ENCODE peak calls at places on chromosome 6, in five cellular contexts. P, I, S, U and W are unnamed samples.

GRCh38 chr6:54244430-54244829 is 63.8 kb upstream of the TINAG start:
- DNase-seq in S (no peak), I (no peak), U (no peak), P (no peak), W (no peak)

GRCh38 chr6:155310596-155310995 is 3.7 kb downstream of the TFB1M start:
- DNase-seq in S (no peak), U (no peak), P (no peak), I (no peak), W (no peak)

GRCh38 chr6:85323435-85324040 is 126.3 kb upstream of the NT5E start:
- DNase-seq in S (peak; percentile 65), I (peak; percentile 33), P (peak; percentile 86), U (peak; percentile 53), W (peak; percentile 66)

GRCh38 chr6:13848553-13849150 is 34.3 kb upstream of the MCUR1 start:
- DNase-seq in U (no peak), I (no peak), S (no peak), P (peak; percentile 17), W (no peak)

GRCh38 chr6:158353851-158354508 is 41.7 kb downstream of the TULP4 start:
- DNase-seq in P (no peak), S (no peak), U (no peak), I (no peak), W (no peak)

GRCh38 chr6:43967692-43968091 is 159.6 kb downstream of the MRPL14 start:
- DNase-seq in I (no peak), P (no peak), U (no peak), S (no peak), W (no peak)

GRCh38 chr6:41021832-41022231 is 17.2 kb downstream of the UNC5CL start:
- DNase-seq in I (no peak), P (no peak), U (peak; percentile 45), S (no peak), W (no peak)

GRCh38 chr6:147345902-147346301 is 141.7 kb downstream of the STXBP5 start:
- DNase-seq in U (no peak), S (no peak), P (no peak), I (no peak), W (no peak)

GRCh38 chr6:124487778-124488431 is 474.3 kb upstream of the RNF217 start:
- DNase-seq in P (no peak), I (no peak), S (no peak), U (no peak), W (no peak)

GRCh38 chr6:104682722-104683643 is 176.7 kb downstream of the HACE1 start:
- DNase-seq in S (peak; percentile 61), P (peak; percentile 86), U (no peak), I (peak; percentile 41), W (peak; percentile 18)

GRCh38 chr6:16832721-16833120 is 71.5 kb upstream of the ATXN1 start:
- DNase-seq in I (no peak), U (no peak), P (no peak), S (no peak), W (no peak)

GRCh38 chr6:152635949-152636674 is 1.1 kb downstream of the SYNE1 start:
- DNase-seq in U (peak; percentile 69), P (no peak), I (no peak), S (no peak), W (no peak)